ENCODE peak calls at places on chromosomes 12 and 14, in five cellular contexts. One of them, this sample, is unnamed.

GRCh38 chr12:66200110-66200509 is 11.1 kb downstream of the IRAK3 start:
- DNase-seq in iPS DF 6.9: no peak
- DNase-seq in pancreas: no peak
- DNase-seq in heart left ventricle: no peak
- DNase-seq in HepG2: no peak
- DNase-seq in this sample: no peak

GRCh38 chr14:88829685-88830302 is 5.3 kb downstream of the TTC8 start:
- DNase-seq in iPS DF 6.9: no peak
- DNase-seq in pancreas: no peak
- DNase-seq in heart left ventricle: no peak
- DNase-seq in HepG2: no peak
- DNase-seq in this sample: no peak

GRCh38 chr14:30620178-30620577 is 1.9 kb upstream of the SCFD1 start:
- DNase-seq in iPS DF 6.9: no peak
- DNase-seq in pancreas: no peak
- DNase-seq in heart left ventricle: no peak
- DNase-seq in HepG2: no peak
- DNase-seq in this sample: no peak

GRCh38 chr14:104390941-104391901 is 188.3 kb upstream of the C14orf180 start:
- DNase-seq in iPS DF 6.9: no peak
- DNase-seq in pancreas: no peak
- DNase-seq in heart left ventricle: peak; percentile 5
- DNase-seq in HepG2: no peak
- DNase-seq in this sample: peak; percentile 22

GRCh38 chr14:68397827-68398226 is 395.0 kb downstream of the ZFP36L1 start:
- DNase-seq in iPS DF 6.9: no peak
- DNase-seq in pancreas: no peak
- DNase-seq in heart left ventricle: no peak
- DNase-seq in HepG2: no peak
- DNase-seq in this sample: no peak

GRCh38 chr12:98644433-98644711 is 216 bp downstream of the IKBIP start:
- DNase-seq in iPS DF 6.9: no peak
- DNase-seq in pancreas: no peak
- DNase-seq in heart left ventricle: no peak
- DNase-seq in HepG2: no peak
- DNase-seq in this sample: peak; percentile 28

GRCh38 chr12:93139028-93139665 is 210.1 kb upstream of the EEA1 start:
- DNase-seq in iPS DF 6.9: no peak
- DNase-seq in pancreas: no peak
- DNase-seq in heart left ventricle: no peak
- DNase-seq in HepG2: no peak
- DNase-seq in this sample: no peak

GRCh38 chr12:57476162-57476992 is 3.3 kb downstream of the ARHGAP9 start:
- DNase-seq in iPS DF 6.9: no peak
- DNase-seq in pancreas: no peak
- DNase-seq in heart left ventricle: no peak
- DNase-seq in HepG2: no peak
- DNase-seq in this sample: peak; percentile 41

GRCh38 chr12:95790025-95790911 is at the start of gene NTN4:
- DNase-seq in iPS DF 6.9: no peak
- DNase-seq in pancreas: peak; percentile 54
- DNase-seq in heart left ventricle: peak; percentile 62
- DNase-seq in HepG2: no peak
- DNase-seq in this sample: peak; percentile 69

GRCh38 chr14:43140453-43140852 is 1366.6 kb downstream of the FSCB start:
- DNase-seq in iPS DF 6.9: no peak
- DNase-seq in pancreas: no peak
- DNase-seq in heart left ventricle: no peak
- DNase-seq in HepG2: no peak
- DNase-seq in this sample: no peak

GRCh38 chr14:43141636-43142191 is 1365.4 kb downstream of the FSCB start:
- DNase-seq in iPS DF 6.9: no peak
- DNase-seq in pancreas: no peak
- DNase-seq in heart left ventricle: no peak
- DNase-seq in HepG2: no peak
- DNase-seq in this sample: no peak

GRCh38 chr14:43132441-43132840 is 1374.6 kb downstream of the FSCB start:
- DNase-seq in iPS DF 6.9: no peak
- DNase-seq in pancreas: no peak
- DNase-seq in heart left ventricle: no peak
- DNase-seq in HepG2: no peak
- DNase-seq in this sample: no peak

GRCh38 chr14:43135877-43136411 is 1371.1 kb downstream of the FSCB start:
- DNase-seq in iPS DF 6.9: no peak
- DNase-seq in pancreas: no peak
- DNase-seq in heart left ventricle: no peak
- DNase-seq in HepG2: no peak
- DNase-seq in this sample: no peak
- H3K27ac ChIP-seq in iPS DF 6.9: no peak overlapping the region
- H3K27ac ChIP-seq in pancreas: no peak overlapping the region
- H3K27ac ChIP-seq in heart left ventricle: no peak overlapping the region
- H3K27ac ChIP-seq in HepG2: no peak overlapping the region
- H3K27ac ChIP-seq in this sample: no peak overlapping the region

GRCh38 chr12:127562781-127563180 is 704.2 kb upstream of the TMEM132C start:
- DNase-seq in iPS DF 6.9: no peak
- DNase-seq in pancreas: no peak
- DNase-seq in heart left ventricle: no peak
- DNase-seq in HepG2: no peak
- DNase-seq in this sample: no peak

GRCh38 chr12:127570387-127570786 is 696.6 kb upstream of the TMEM132C start:
- DNase-seq in iPS DF 6.9: no peak
- DNase-seq in pancreas: no peak
- DNase-seq in heart left ventricle: no peak
- DNase-seq in HepG2: no peak
- DNase-seq in this sample: no peak

GRCh38 chr12:127570793-127571360 is 696.1 kb upstream of the TMEM132C start:
- DNase-seq in iPS DF 6.9: no peak
- DNase-seq in pancreas: no peak
- DNase-seq in heart left ventricle: no peak
- DNase-seq in HepG2: no peak
- DNase-seq in this sample: no peak

GRCh38 chr12:127565241-127565640 is 701.7 kb upstream of the TMEM132C start:
- DNase-seq in iPS DF 6.9: no peak
- DNase-seq in pancreas: no peak
- DNase-seq in heart left ventricle: no peak
- DNase-seq in HepG2: no peak
- DNase-seq in this sample: no peak

GRCh38 chr12:127567531-127567930 is 699.4 kb upstream of the TMEM132C start:
- DNase-seq in iPS DF 6.9: no peak
- DNase-seq in pancreas: no peak
- DNase-seq in heart left ventricle: no peak
- DNase-seq in HepG2: no peak
- DNase-seq in this sample: no peak
- H3K27ac ChIP-seq in iPS DF 6.9: no peak overlapping the region
- H3K27ac ChIP-seq in pancreas: no peak overlapping the region
- H3K27ac ChIP-seq in heart left ventricle: no peak overlapping the region
- H3K27ac ChIP-seq in HepG2: no peak overlapping the region
- H3K27ac ChIP-seq in this sample: no peak overlapping the region

DNA sequence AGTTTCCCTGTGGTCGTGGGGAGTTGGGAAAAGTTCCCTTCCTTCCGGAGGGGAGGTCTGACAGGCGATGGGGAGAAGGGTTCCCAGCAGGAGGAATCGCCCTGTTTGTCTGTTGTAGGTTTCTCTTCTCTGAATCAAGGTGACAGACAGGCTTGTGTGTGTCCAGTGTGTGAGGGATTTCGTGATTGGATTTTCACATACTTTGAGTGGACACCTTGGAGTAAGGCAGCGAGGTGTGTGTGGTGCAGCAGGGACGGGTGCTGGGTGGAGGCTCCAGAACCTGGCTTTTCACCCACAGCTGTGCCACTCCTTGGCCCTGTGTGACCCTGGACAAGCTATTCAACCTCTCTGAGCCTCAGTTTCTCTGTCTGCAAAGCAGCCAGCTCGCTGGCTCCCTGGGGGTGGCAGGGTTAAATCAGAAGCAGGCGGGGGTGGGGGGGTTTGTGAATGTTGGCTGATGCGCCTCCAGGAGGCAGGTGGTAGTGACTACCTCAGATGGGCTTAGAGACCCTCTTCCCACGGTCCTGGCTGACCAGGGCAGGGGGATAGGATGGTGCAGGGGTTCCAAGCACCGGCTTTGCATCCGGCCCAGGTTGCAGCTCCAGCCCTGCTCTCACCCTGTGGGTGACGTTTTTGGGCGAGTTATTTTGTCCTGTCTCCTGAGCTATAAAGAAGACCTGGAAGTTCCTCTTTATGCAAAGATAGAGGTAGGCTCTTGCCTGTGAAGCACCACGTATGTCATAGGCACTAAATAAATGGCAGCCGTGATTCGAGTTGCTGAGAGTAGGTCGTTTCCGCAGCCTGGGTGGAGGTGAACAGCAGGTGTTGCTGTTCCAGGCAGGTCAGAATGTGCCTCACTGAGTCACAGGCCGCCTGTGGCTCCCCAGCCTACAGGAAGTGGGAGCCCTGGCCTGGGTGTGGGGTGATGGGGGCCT is 687 bp downstream of the BDKRB2 start:
- DNase-seq in iPS DF 6.9: no peak
- DNase-seq in pancreas: no peak
- DNase-seq in heart left ventricle: no peak
- DNase-seq in HepG2: no peak
- DNase-seq in this sample: no peak
- H3K27ac ChIP-seq in iPS DF 6.9: no peak overlapping the region
- H3K27ac ChIP-seq in pancreas: peak overlapping the region; percentile 82
- H3K27ac ChIP-seq in heart left ventricle: no peak overlapping the region
- H3K27ac ChIP-seq in HepG2: no peak overlapping the region
- H3K27ac ChIP-seq in this sample: peak overlapping the region; percentile 85

GRCh38 chr12:115421350-115421749 is 737.4 kb upstream of the TBX3 start:
- DNase-seq in iPS DF 6.9: no peak
- DNase-seq in pancreas: no peak
- DNase-seq in heart left ventricle: no peak
- DNase-seq in HepG2: no peak
- DNase-seq in this sample: no peak
- H3K27ac ChIP-seq in iPS DF 6.9: no peak overlapping the region
- H3K27ac ChIP-seq in pancreas: no peak overlapping the region
- H3K27ac ChIP-seq in heart left ventricle: no peak overlapping the region
- H3K27ac ChIP-seq in HepG2: peak overlapping the region; percentile 86
- H3K27ac ChIP-seq in this sample: no peak overlapping the region

GRCh38 chr12:68364893-68365725 is 32.9 kb upstream of the MDM1 start:
- DNase-seq in iPS DF 6.9: no peak
- DNase-seq in pancreas: peak; percentile 88
- DNase-seq in heart left ventricle: peak; percentile 90
- DNase-seq in HepG2: peak; percentile 72
- DNase-seq in this sample: peak; percentile 89
- H3K27ac ChIP-seq in iPS DF 6.9: no peak overlapping the region
- H3K27ac ChIP-seq in pancreas: peak overlapping the region; percentile 74
- H3K27ac ChIP-seq in heart left ventricle: peak overlapping the region; percentile 87
- H3K27ac ChIP-seq in HepG2: peak overlapping the region; percentile 57
- H3K27ac ChIP-seq in this sample: peak overlapping the region; percentile 86